ENCODE peak calls at places on chromosomes 6 and 20, in five cellular contexts. F, T, E, B and L are unnamed samples.

GRCh38 chr6:74956559-74957428 is 249.1 kb downstream of the COL12A1 start:
- DNase-seq in F (no peak), E (no peak), B (no peak), T (no peak), L (no peak)

GRCh38 chr6:39865011-39865888 is 69.0 kb downstream of the MOCS1 start:
- DNase-seq in F (peak), B (no peak), T (peak), E (peak), L (peak)

GRCh38 chr6:140052757-140053729 is 678.6 kb upstream of the CITED2 start:
- DNase-seq in T (no peak), F (peak), E (peak), B (no peak), L (peak)

GRCh38 chr6:132220800-132221199 is 180.5 kb downstream of the MOXD1 start:
- DNase-seq in E (no peak), B (no peak), F (no peak), T (no peak), L (no peak)

GRCh38 chr20:44585042-44585968 is 2.9 kb downstream of the PKIG start:
- DNase-seq in B (peak), T (no peak), E (peak), F (no peak), L (no peak)

GRCh38 chr6:134288538-134289203 is 29.2 kb downstream of the SGK1 start:
- DNase-seq in T (no peak), E (no peak), B (no peak), F (no peak), L (peak)

GRCh38 chr6:14117158-14118090 is at the start of gene CD83:
- DNase-seq in T (peak), E (peak), B (no peak), F (peak), L (peak)

GRCh38 chr20:9945406-9945805 is 89.4 kb upstream of the ANKEF1 start:
- DNase-seq in B (no peak), E (no peak), F (no peak), T (no peak), L (no peak)

GRCh38 chr6:109322825-109323580 is 59.3 kb downstream of the CD164 start:
- DNase-seq in B (no peak), T (no peak), E (no peak), F (no peak), L (no peak)

GRCh38 chr6:11278207-11278559 is 45.7 kb upstream of the NEDD9 start:
- DNase-seq in B (peak), F (no peak), T (no peak), E (no peak), L (no peak)

GRCh38 chr20:33433465-33433864 is 10.1 kb downstream of the SNTA1 start:
- DNase-seq in E (no peak), T (no peak), F (no peak), B (no peak), L (no peak)

GRCh38 chr6:125231574-125232343 is 70.0 kb downstream of the HDDC2 start:
- DNase-seq in E (no peak), B (no peak), F (no peak), T (no peak), L (no peak)

GRCh38 chr6:131979515-131980337 is 28.6 kb upstream of the CCN2 start:
- DNase-seq in T (no peak), F (no peak), E (no peak), B (no peak), L (no peak)

GRCh38 chr20:17636523-17637412 is 45.3 kb downstream of the RRBP1 start:
- DNase-seq in F (no peak), B (no peak), T (no peak), E (peak), L (no peak)

GRCh38 chr6:84788689-84789088 is 24.3 kb upstream of the TBX18 start:
- DNase-seq in T (no peak), B (no peak), F (no peak), E (no peak), L (no peak)

GRCh38 chr6:111761783-111762312 is 111.4 kb downstream of the FYN start:
- DNase-seq in B (no peak), E (no peak), T (no peak), F (no peak), L (no peak)

GRCh38 chr6:72621243-72622093 is at the start of gene KCNQ5:
- DNase-seq in B (no peak), F (peak), E (peak), T (no peak), L (peak)

GRCh38 chr6:75204222-75204958 is 1.5 kb downstream of the COL12A1 start:
- DNase-seq in E (peak), B (no peak), F (peak), T (peak), L (peak)

GRCh38 chr6:15417811-15418210 is 171.9 kb downstream of the JARID2 start:
- DNase-seq in T (no peak), F (no peak), B (no peak), E (no peak), L (no peak)

GRCh38 chr6:134358320-134358719 is 40.4 kb upstream of the SGK1 start:
- DNase-seq in F (no peak), T (no peak), E (no peak), B (no peak), L (peak)

GRCh38 chr6:134911532-134911931 is 38.4 kb downstream of the ALDH8A1 start:
- DNase-seq in F (no peak), E (no peak), T (no peak), B (no peak), L (no peak)

GRCh38 chr20:54123587-54124180 is 50.1 kb downstream of the CYP24A1 start:
- DNase-seq in F (no peak), T (peak), E (peak), B (no peak), L (peak)

GRCh38 chr20:30812739-30813411 is 444.6 kb upstream of the DEFB115 start:
- DNase-seq in F (no peak), T (no peak), B (no peak), E (no peak), L (no peak)

GRCh38 chr6:35897036-35897435 is 23.9 kb downstream of the SRPK1 start:
- DNase-seq in F (no peak), E (no peak), T (no peak), B (no peak), L (no peak)

GRCh38 chr6:131197716-131198115 is 62.4 kb downstream of the AKAP7 start:
- DNase-seq in T (no peak), E (no peak), B (no peak), F (no peak), L (no peak)

GRCh38 chr6:9481292-9482029 is 933.4 kb downstream of the TFAP2A start:
- DNase-seq in F (no peak), E (peak), B (no peak), T (no peak), L (no peak)

GRCh38 chr20:53582574-53583351 is 10.9 kb downstream of the ZNF217 start:
- DNase-seq in E (no peak), B (no peak), F (no peak), T (peak), L (peak)

GRCh38 chr6:117169781-117170281 is 95.5 kb upstream of the VGLL2 start:
- DNase-seq in F (no peak), E (no peak), B (no peak), T (no peak), L (no peak)

GRCh38 chr20:38528167-38528566 is 52.8 kb upstream of the ADIG start:
- DNase-seq in E (no peak), T (no peak), B (no peak), F (no peak), L (no peak)

DNA sequence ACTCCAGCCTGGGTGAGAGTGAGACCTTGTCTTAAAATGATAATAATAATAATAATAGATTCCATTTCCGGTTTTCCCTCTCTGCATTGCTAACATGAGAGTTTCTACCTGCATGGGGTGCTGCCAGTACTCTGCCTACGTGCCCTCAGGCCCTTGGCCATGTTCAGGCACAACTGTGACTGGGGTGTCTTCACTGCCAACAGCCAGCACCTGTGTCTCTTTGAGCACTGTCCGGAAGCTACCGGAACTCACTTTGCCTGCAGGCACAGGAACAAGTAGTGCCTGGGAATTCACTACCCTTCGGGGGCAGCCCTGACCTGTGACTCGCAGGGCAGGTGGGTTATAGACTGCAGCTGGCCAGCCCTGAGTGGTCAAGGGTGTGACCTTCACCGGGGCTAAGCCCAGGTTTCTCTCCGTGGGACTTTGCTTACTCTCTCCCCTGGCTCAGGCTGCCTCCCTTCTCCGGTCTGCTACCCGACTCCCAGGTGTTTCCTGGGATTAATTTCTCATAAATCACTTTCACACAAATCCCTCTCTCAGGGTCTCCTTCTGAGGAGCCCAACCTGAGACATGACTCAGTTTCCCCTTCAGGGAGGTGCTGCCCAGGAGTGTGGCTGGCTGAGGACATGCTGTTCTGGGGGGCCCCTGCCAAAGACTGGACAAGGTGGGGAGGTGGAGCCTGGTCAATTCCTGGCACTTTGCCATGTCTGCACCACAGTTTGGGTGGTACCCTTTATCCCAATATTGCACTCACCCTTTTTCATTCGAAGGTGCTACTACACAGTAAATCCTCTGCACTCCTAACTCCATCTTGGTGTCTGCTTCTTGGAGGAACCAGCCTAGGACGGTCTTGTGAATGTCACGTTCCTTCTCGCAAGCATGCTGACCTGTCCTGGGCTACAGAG is 79.5 kb upstream of the RALGAPA2 start:
- DNase-seq in E (no peak), T (no peak), B (no peak), F (no peak), L (no peak)
- TF ChIP-seq JUNB in E (no peak), T (no peak), B (no peak), F (no peak), L (no peak)

GRCh38 chr6:136178749-136179148 is 71.4 kb downstream of the MTFR2 start:
- DNase-seq in E (no peak), B (no peak), F (no peak), T (no peak), L (no peak)

GRCh38 chr6:136174510-136174909 is 75.6 kb downstream of the MTFR2 start:
- DNase-seq in T (no peak), B (no peak), E (no peak), F (no peak), L (no peak)

GRCh38 chr6:136173519-136174507 is 76.3 kb downstream of the MTFR2 start:
- DNase-seq in T (no peak), B (no peak), E (no peak), F (no peak), L (no peak)

GRCh38 chr6:136171207-136171606 is 78.9 kb downstream of the MTFR2 start:
- DNase-seq in T (no peak), E (no peak), B (no peak), F (no peak), L (no peak)

DNA sequence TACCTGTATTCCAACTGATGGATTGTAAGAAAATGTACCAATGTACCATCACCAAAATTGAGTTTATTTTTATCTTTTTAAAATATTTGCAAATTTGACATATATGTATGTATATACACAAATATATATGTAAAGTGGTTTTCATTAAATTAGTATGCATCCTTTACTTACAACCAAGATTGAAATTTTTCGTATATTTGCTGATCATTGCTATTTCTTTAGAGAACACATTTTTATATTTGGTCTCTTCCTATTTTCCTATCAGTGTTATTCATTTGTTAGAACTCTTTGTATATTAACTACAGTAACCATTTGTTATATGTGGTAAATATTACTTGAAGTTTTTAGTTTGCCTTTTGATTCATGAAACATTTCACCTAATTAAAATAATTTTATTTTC is 74.2 kb downstream of the MTFR2 start:
- DNase-seq in F (no peak), E (no peak), T (no peak), B (no peak), L (no peak)
- TF ChIP-seq JUNB in F (no peak), E (no peak), T (no peak), B (no peak), L (no peak)

DNA sequence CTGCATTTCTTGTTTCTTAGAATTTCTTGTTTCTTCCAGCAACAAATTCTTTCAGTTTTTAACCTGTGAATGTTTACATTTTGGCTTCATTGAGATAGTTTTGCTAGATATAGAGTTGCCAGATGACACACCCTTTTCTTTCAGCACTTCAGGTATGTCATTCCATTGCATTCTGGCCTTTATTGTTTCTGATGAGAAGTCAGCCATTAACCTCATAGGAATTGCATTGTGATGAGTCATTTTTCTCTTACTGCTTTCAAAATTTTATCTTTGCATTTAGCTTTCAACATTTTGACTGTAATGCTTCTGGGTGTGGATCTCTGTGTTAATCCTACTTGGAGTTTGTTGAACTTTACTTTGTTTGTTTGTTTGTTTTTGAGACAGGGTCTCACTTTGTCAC is 440.3 kb upstream of the HS3ST5 start:
- DNase-seq in T (no peak), E (peak), B (no peak), F (no peak), L (no peak)
- TF ChIP-seq JUNB in T (no peak), E (no peak), B (no peak), F (no peak), L (no peak)

DNA sequence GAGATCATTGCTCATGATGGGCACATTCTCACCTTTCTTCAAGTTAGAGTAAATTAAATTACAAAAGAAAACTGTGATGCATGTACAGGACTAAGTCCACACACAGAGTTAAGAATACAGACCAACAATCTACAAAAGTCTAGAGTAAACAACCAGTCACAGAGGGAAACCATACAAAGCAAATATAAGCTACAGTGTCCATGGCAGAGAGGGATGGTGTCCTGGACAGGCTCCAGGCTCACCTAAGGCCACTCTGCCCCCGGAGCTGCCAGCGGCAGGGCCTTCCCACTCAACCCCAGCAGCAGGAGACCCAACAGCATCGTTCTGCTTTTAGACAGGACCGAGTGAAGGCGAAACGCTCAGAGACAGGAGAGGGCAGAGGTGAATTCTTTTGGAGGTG is 16.0 kb downstream of the PDE10A start:
- DNase-seq in B (no peak), F (no peak), E (no peak), T (no peak), L (no peak)
- TF ChIP-seq JUNB in B (no peak), F (no peak), E (no peak), T (no peak), L (no peak)

DNA sequence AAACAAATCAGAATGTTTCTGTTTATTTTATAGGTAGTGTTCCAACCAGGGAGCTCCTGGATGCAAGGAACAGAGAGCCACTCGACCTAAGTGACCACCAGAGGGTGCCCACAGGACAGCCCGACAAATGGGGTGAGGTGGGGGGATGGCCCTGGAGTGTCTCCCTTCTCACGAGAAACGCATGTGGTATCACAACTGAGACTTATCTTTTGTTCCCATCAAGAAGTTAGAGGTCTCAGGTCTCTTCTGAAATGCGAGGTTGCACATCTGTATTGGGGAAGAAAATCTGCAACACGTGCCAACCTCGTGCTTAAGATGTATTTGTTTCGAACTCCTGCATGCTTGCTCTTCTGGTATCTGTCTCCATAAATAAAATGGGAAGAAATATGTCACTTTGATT is 104.0 kb downstream of the ISM1 start:
- DNase-seq in B (no peak), T (peak), E (peak), F (peak), L (peak)
- TF ChIP-seq JUNB in B (no peak), T (no peak), E (no peak), F (no peak), L (no peak)

GRCh38 chr20:39936401-39936800 is 752.6 kb downstream of the MAFB start:
- DNase-seq in B (no peak), E (no peak), T (no peak), F (no peak), L (no peak)
- TF ChIP-seq JUNB in B (no peak), E (no peak), T (no peak), F (no peak), L (no peak)